ENCODE peak calls at places on chromosomes 13 and 19, in six cellular contexts. One of them, this sample, is unnamed.

GRCh38 chr13:21583496-21583895 is 20.5 kb downstream of the MICU2 start:
- DNase-seq in PC-3: no peak
- DNase-seq in tibial artery: no peak
- DNase-seq in dorsolateral prefrontal cortex: no peak
- DNase-seq in fibroblast of lung: peak
- DNase-seq in H9: peak
- DNase-seq in this sample: peak

GRCh38 chr13:109425821-109426689 is 360.3 kb downstream of the IRS2 start:
- DNase-seq in dorsolateral prefrontal cortex: no peak
- DNase-seq in H9: no peak
- DNase-seq in PC-3: no peak
- DNase-seq in tibial artery: no peak
- DNase-seq in fibroblast of lung: no peak
- DNase-seq in this sample: no peak

GRCh38 chr13:41751277-41751676 is 209.6 kb downstream of the VWA8 start:
- DNase-seq in fibroblast of lung: peak
- DNase-seq in tibial artery: no peak
- DNase-seq in dorsolateral prefrontal cortex: no peak
- DNase-seq in PC-3: no peak
- DNase-seq in H9: no peak
- DNase-seq in this sample: peak

GRCh38 chr13:22091971-22092300 is 421.1 kb downstream of the FGF9 start:
- DNase-seq in dorsolateral prefrontal cortex: no peak
- DNase-seq in H9: no peak
- DNase-seq in PC-3: no peak
- DNase-seq in tibial artery: no peak
- DNase-seq in fibroblast of lung: no peak
- DNase-seq in this sample: no peak

GRCh38 chr19:12126707-12127106 is 13.4 kb downstream of the ZNF20 start:
- DNase-seq in PC-3: no peak
- DNase-seq in dorsolateral prefrontal cortex: no peak
- DNase-seq in tibial artery: no peak
- DNase-seq in fibroblast of lung: no peak
- DNase-seq in H9: no peak
- DNase-seq in this sample: peak

GRCh38 chr13:69524459-69525155 is 583.0 kb upstream of the ATXN8OS start:
- DNase-seq in dorsolateral prefrontal cortex: no peak
- DNase-seq in PC-3: peak
- DNase-seq in fibroblast of lung: no peak
- DNase-seq in H9: no peak
- DNase-seq in tibial artery: no peak
- DNase-seq in this sample: no peak

GRCh38 chr13:110116072-110116487 is 190.9 kb downstream of the COL4A1 start:
- DNase-seq in dorsolateral prefrontal cortex: no peak
- DNase-seq in PC-3: peak
- DNase-seq in fibroblast of lung: no peak
- DNase-seq in tibial artery: no peak
- DNase-seq in H9: peak
- DNase-seq in this sample: peak

GRCh38 chr13:47845981-47846380 is 155.1 kb downstream of the SUCLA2 start:
- DNase-seq in tibial artery: no peak
- DNase-seq in fibroblast of lung: no peak
- DNase-seq in PC-3: no peak
- DNase-seq in H9: no peak
- DNase-seq in dorsolateral prefrontal cortex: no peak
- DNase-seq in this sample: no peak

GRCh38 chr19:38736036-38736412 is 8.2 kb downstream of the CAPN12 start:
- DNase-seq in dorsolateral prefrontal cortex: no peak
- DNase-seq in tibial artery: peak
- DNase-seq in H9: peak
- DNase-seq in fibroblast of lung: peak
- DNase-seq in PC-3: peak
- DNase-seq in this sample: no peak

GRCh38 chr19:44757735-44758505 is 9.4 kb downstream of the BCL3 start:
- DNase-seq in tibial artery: peak
- DNase-seq in H9: peak
- DNase-seq in PC-3: no peak
- DNase-seq in dorsolateral prefrontal cortex: peak
- DNase-seq in fibroblast of lung: peak
- DNase-seq in this sample: peak

GRCh38 chr19:46256855-46257254 is 27.3 kb downstream of the IGFL1 start:
- DNase-seq in fibroblast of lung: no peak
- DNase-seq in PC-3: no peak
- DNase-seq in tibial artery: no peak
- DNase-seq in H9: no peak
- DNase-seq in dorsolateral prefrontal cortex: no peak
- DNase-seq in this sample: peak

GRCh38 chr19:52648336-52648990 is 10.3 kb upstream of the ZNF83 start:
- DNase-seq in PC-3: no peak
- DNase-seq in dorsolateral prefrontal cortex: no peak
- DNase-seq in H9: no peak
- DNase-seq in fibroblast of lung: peak
- DNase-seq in tibial artery: no peak
- DNase-seq in this sample: peak

GRCh38 chr13:110396913-110397379 is 89.9 kb downstream of the COL4A2 start:
- DNase-seq in PC-3: peak
- DNase-seq in H9: no peak
- DNase-seq in dorsolateral prefrontal cortex: peak
- DNase-seq in fibroblast of lung: peak
- DNase-seq in tibial artery: peak
- DNase-seq in this sample: peak

GRCh38 chr13:35876601-35877000 is 254.6 kb downstream of the DCLK1 start:
- DNase-seq in H9: no peak
- DNase-seq in tibial artery: no peak
- DNase-seq in dorsolateral prefrontal cortex: no peak
- DNase-seq in PC-3: no peak
- DNase-seq in fibroblast of lung: peak
- DNase-seq in this sample: no peak

GRCh38 chr19:33362508-33363228 is 10.8 kb upstream of the CEBPG start:
- DNase-seq in fibroblast of lung: no peak
- DNase-seq in PC-3: no peak
- DNase-seq in dorsolateral prefrontal cortex: no peak
- DNase-seq in H9: no peak
- DNase-seq in tibial artery: no peak
- DNase-seq in this sample: no peak

GRCh38 chr19:55617426-55617825 is 6.9 kb downstream of the ZNF784 start:
- DNase-seq in H9: no peak
- DNase-seq in fibroblast of lung: no peak
- DNase-seq in PC-3: no peak
- DNase-seq in dorsolateral prefrontal cortex: no peak
- DNase-seq in tibial artery: no peak
- DNase-seq in this sample: no peak
- H3K27ac ChIP-seq in H9: no peak
- H3K27ac ChIP-seq in fibroblast of lung: no peak
- H3K27ac ChIP-seq in PC-3: no peak
- H3K27ac ChIP-seq in dorsolateral prefrontal cortex: no peak
- H3K27ac ChIP-seq in tibial artery: no peak
- H3K27ac ChIP-seq in this sample: no peak

GRCh38 chr13:75725784-75726183 is 89.7 kb downstream of the LMO7 start:
- DNase-seq in dorsolateral prefrontal cortex: no peak
- DNase-seq in fibroblast of lung: no peak
- DNase-seq in tibial artery: no peak
- DNase-seq in PC-3: peak
- DNase-seq in H9: no peak
- DNase-seq in this sample: no peak
- H3K27ac ChIP-seq in dorsolateral prefrontal cortex: no peak
- H3K27ac ChIP-seq in fibroblast of lung: no peak
- H3K27ac ChIP-seq in tibial artery: no peak
- H3K27ac ChIP-seq in PC-3: peak
- H3K27ac ChIP-seq in H9: no peak
- H3K27ac ChIP-seq in this sample: no peak

GRCh38 chr13:50286376-50286775 is 271.1 kb downstream of the KCNRG start:
- DNase-seq in tibial artery: no peak
- DNase-seq in PC-3: no peak
- DNase-seq in H9: no peak
- DNase-seq in dorsolateral prefrontal cortex: no peak
- DNase-seq in fibroblast of lung: no peak
- DNase-seq in this sample: no peak
- H3K27ac ChIP-seq in tibial artery: no peak
- H3K27ac ChIP-seq in PC-3: no peak
- H3K27ac ChIP-seq in H9: no peak
- H3K27ac ChIP-seq in dorsolateral prefrontal cortex: no peak
- H3K27ac ChIP-seq in fibroblast of lung: no peak
- H3K27ac ChIP-seq in this sample: no peak

GRCh38 chr19:7977021-7977722 is 28.3 kb downstream of the ELAVL1 start:
- DNase-seq in PC-3: no peak
- DNase-seq in H9: no peak
- DNase-seq in fibroblast of lung: no peak
- DNase-seq in dorsolateral prefrontal cortex: no peak
- DNase-seq in tibial artery: no peak
- DNase-seq in this sample: no peak

GRCh38 chr19:7975037-7975436 is 30.4 kb downstream of the ELAVL1 start:
- DNase-seq in H9: no peak
- DNase-seq in fibroblast of lung: no peak
- DNase-seq in PC-3: no peak
- DNase-seq in tibial artery: no peak
- DNase-seq in dorsolateral prefrontal cortex: peak
- DNase-seq in this sample: no peak

GRCh38 chr19:7978196-7978825 is 27.1 kb downstream of the ELAVL1 start:
- DNase-seq in tibial artery: no peak
- DNase-seq in fibroblast of lung: no peak
- DNase-seq in PC-3: peak
- DNase-seq in dorsolateral prefrontal cortex: no peak
- DNase-seq in H9: no peak
- DNase-seq in this sample: peak

GRCh38 chr19:7977723-7978040 is 27.8 kb downstream of the ELAVL1 start:
- DNase-seq in tibial artery: no peak
- DNase-seq in PC-3: no peak
- DNase-seq in dorsolateral prefrontal cortex: no peak
- DNase-seq in fibroblast of lung: no peak
- DNase-seq in H9: no peak
- DNase-seq in this sample: no peak

GRCh38 chr19:7976461-7976860 is 29.0 kb downstream of the ELAVL1 start:
- DNase-seq in H9: no peak
- DNase-seq in fibroblast of lung: no peak
- DNase-seq in dorsolateral prefrontal cortex: no peak
- DNase-seq in tibial artery: no peak
- DNase-seq in PC-3: no peak
- DNase-seq in this sample: no peak
- H3K27ac ChIP-seq in H9: no peak
- H3K27ac ChIP-seq in fibroblast of lung: no peak
- H3K27ac ChIP-seq in dorsolateral prefrontal cortex: no peak
- H3K27ac ChIP-seq in tibial artery: no peak
- H3K27ac ChIP-seq in PC-3: no peak
- H3K27ac ChIP-seq in this sample: no peak

DNA sequence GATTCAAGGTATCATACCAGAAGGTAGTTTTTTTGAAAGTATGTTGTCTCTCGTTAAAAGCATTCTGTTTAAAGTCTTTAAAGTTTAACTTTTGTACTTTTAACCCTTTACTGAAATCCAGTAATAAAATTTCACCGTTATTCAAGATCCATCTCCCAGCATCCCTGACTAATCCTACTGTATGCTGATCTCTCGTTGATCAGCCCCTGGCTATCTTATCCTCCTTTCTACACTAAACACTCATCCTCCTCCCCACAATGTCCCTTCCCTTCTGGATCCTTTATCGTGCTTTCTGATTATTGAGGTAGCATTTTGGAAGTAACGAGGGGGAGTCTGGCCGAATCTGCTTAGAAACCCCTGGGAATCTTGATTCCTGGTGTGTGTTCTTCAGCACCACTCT is 1.3 kb downstream of the TPP2 start:
- DNase-seq in tibial artery: no peak
- DNase-seq in fibroblast of lung: no peak
- DNase-seq in PC-3: no peak
- DNase-seq in H9: no peak
- DNase-seq in dorsolateral prefrontal cortex: no peak
- DNase-seq in this sample: peak
- H3K27ac ChIP-seq in tibial artery: peak
- H3K27ac ChIP-seq in fibroblast of lung: peak
- H3K27ac ChIP-seq in PC-3: no peak
- H3K27ac ChIP-seq in H9: no peak
- H3K27ac ChIP-seq in dorsolateral prefrontal cortex: no peak
- H3K27ac ChIP-seq in this sample: peak

DNA sequence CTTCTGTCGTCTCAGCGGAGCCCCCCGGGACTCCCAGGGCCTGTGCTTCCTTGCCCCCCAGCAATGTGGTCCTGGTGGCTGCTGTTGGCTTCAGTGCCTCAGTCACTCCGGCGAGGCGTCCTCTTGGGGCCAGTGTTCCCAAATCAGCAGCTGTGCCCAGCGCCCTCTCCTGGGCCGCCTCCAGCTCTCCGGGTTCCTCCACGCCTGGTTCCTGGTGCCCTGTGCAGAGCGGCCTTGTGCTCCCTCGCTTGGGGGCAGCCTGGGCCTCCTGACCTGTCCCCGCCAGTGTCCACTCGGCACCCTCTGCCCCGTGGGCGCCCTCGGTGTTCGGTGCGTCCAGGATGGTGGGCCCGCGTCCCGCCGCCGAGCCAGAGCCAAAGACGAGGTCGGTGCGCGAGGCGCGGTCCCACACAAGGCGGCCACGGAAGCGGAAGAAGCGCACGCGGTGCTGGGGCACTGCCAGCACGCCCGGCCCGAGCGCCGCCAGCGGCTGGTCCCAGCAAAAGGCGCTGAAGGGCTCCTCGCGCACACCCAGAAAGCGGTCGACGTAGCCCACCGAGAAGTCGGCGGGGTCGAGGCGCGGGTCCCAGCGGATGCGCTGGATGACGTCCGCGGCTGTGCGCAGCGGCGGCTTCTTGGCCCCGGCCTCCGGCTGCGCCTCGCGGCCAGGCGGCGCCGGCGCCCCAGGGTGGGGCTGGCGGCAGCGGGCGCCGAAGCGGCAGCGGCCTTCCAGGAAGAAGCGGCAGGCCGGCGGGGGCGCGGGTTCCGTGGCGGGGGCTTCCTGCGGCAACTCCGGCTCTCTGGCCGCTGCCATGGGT is 656 bp downstream of the LENG9 start:
- DNase-seq in dorsolateral prefrontal cortex: peak
- DNase-seq in PC-3: peak
- DNase-seq in H9: peak
- DNase-seq in tibial artery: peak
- DNase-seq in fibroblast of lung: peak
- DNase-seq in this sample: peak
- H3K27ac ChIP-seq in dorsolateral prefrontal cortex: peak
- H3K27ac ChIP-seq in PC-3: peak
- H3K27ac ChIP-seq in H9: no peak
- H3K27ac ChIP-seq in tibial artery: peak
- H3K27ac ChIP-seq in fibroblast of lung: peak
- H3K27ac ChIP-seq in this sample: peak

DNA sequence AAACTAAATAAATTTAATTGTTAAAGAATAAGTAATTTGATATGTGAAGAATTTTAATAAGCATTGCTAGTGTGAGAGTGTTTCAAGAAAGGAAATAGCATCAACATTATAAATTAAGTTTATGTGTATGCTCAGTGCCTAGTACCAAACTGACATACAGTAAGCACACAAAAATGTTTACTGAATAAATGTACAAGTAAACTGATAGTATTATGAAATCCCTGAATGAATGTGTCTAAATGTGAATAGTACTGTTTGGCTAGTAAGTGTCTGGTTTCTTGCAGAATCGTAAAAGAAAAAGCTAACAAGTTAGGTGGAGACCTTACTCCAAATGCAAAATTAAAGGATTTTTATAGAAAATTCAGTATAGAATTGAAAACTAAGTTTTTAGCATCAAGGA is 233.6 kb downstream of the PCDH9 start:
- DNase-seq in H9: no peak
- DNase-seq in PC-3: peak
- DNase-seq in dorsolateral prefrontal cortex: no peak
- DNase-seq in tibial artery: no peak
- DNase-seq in fibroblast of lung: no peak
- DNase-seq in this sample: peak
- H3K27ac ChIP-seq in H9: no peak
- H3K27ac ChIP-seq in PC-3: peak
- H3K27ac ChIP-seq in dorsolateral prefrontal cortex: peak
- H3K27ac ChIP-seq in tibial artery: no peak
- H3K27ac ChIP-seq in fibroblast of lung: no peak
- H3K27ac ChIP-seq in this sample: no peak

This sample was measured in IMR-90.